ENCODE peak calls at places on chromosomes 4 and X, in six cellular contexts. O is neural crest cell; X is tibial artery; P is CD8-positive, alpha-beta T cell; H is SK-N-SH; E is MM.1S. T is an unnamed sample.

GRCh38 chr4:107153956-107154355 is 117.8 kb upstream of the DKK2 start:
- DNase-seq in H (no peak), E (no peak), O (no peak), P (no peak), X (no peak), T (no peak)

GRCh38 chr4:152109585-152110509 is 349.0 kb upstream of the GATB start:
- DNase-seq in X (no peak), P (no peak), E (no peak), H (no peak), O (no peak), T (no peak)

GRCh38 chrX:38561951-38562719 is 793 bp downstream of the TSPAN7 start:
- DNase-seq in X (peak), O (peak), E (no peak), H (peak), P (peak), T (peak)

GRCh38 chrX:46978341-46979291 is 66.4 kb downstream of the JADE3 start:
- DNase-seq in E (peak), O (peak), X (peak), P (peak), H (peak), T (peak)

GRCh38 chr4:111697176-111697962 is 447.9 kb upstream of the FAM241A start:
- DNase-seq in E (no peak), X (no peak), O (no peak), H (no peak), P (no peak), T (no peak)

GRCh38 chr4:147808447-147808846 is 76.6 kb downstream of the ARHGAP10 start:
- DNase-seq in H (no peak), O (no peak), E (no peak), P (no peak), X (no peak), T (no peak)

GRCh38 chr4:68877555-68877954 is 61.8 kb downstream of the UGT2B10 start:
- DNase-seq in H (no peak), E (no peak), O (no peak), P (no peak), X (no peak), T (no peak)

GRCh38 chr4:118849867-118850812 is 14.2 kb upstream of the SEC24D start:
- DNase-seq in E (peak), O (no peak), P (peak), H (no peak), X (no peak), T (no peak)

GRCh38 chrX:129706395-129707072 is 32.2 kb upstream of the XPNPEP2 start:
- DNase-seq in E (no peak), P (no peak), H (peak), O (no peak), X (peak), T (no peak)

GRCh38 chrX:37818031-37818430 is 29.3 kb downstream of the DYNLT3 start:
- DNase-seq in H (no peak), E (peak), P (no peak), O (no peak), X (no peak), T (no peak)

GRCh38 chrX:41600266-41600665 is 88.5 kb upstream of the GPR34 start:
- DNase-seq in E (no peak), H (no peak), O (no peak), X (no peak), P (no peak), T (no peak)

GRCh38 chr4:125317526-125317880 is 2.7 kb downstream of the FAT4 start:
- DNase-seq in X (no peak), H (peak), E (peak), O (peak), P (no peak), T (peak)

GRCh38 chrX:123525131-123525725 is 207.6 kb downstream of the THOC2 start:
- DNase-seq in P (no peak), H (no peak), X (no peak), E (no peak), O (no peak), T (no peak)

GRCh38 chr4:98341309-98341708 is 80.1 kb downstream of the RAP1GDS1 start:
- DNase-seq in O (no peak), H (peak), E (no peak), X (no peak), P (no peak), T (no peak)

GRCh38 chrX:3345281-3346081 is 971 bp downstream of the MXRA5 start:
- DNase-seq in X (peak), O (peak), E (no peak), H (peak), P (no peak), T (peak)

GRCh38 chr4:94577136-94577535 is 125.4 kb downstream of the PDLIM5 start:
- DNase-seq in H (peak), P (no peak), O (no peak), X (peak), E (no peak), T (no peak)

GRCh38 chrX:153807976-153808375 is 13.5 kb downstream of the SSR4 start:
- DNase-seq in E (no peak), O (no peak), P (no peak), X (no peak), H (no peak), T (no peak)

GRCh38 chr4:168167714-168168284 is 75.5 kb downstream of the ANXA10 start:
- DNase-seq in H (no peak), P (no peak), E (no peak), O (no peak), X (no peak), T (no peak)

GRCh38 chr4:13544556-13545393 is 467 bp upstream of the NKX3-2 start:
- DNase-seq in H (peak), E (no peak), X (peak), P (no peak), O (peak), T (peak)

GRCh38 chrX:13469963-13470679 is 99.3 kb upstream of the EGFL6 start:
- DNase-seq in O (no peak), X (no peak), H (no peak), E (no peak), P (no peak), T (no peak)

GRCh38 chrX:5632061-5632614 is 596.5 kb downstream of the NLGN4X start:
- DNase-seq in X (no peak), H (no peak), O (no peak), P (no peak), E (no peak), T (no peak)

GRCh38 chr4:94498502-94498901 is 46.8 kb downstream of the PDLIM5 start:
- DNase-seq in E (no peak), X (no peak), H (no peak), O (no peak), P (no peak), T (no peak)

DNA sequence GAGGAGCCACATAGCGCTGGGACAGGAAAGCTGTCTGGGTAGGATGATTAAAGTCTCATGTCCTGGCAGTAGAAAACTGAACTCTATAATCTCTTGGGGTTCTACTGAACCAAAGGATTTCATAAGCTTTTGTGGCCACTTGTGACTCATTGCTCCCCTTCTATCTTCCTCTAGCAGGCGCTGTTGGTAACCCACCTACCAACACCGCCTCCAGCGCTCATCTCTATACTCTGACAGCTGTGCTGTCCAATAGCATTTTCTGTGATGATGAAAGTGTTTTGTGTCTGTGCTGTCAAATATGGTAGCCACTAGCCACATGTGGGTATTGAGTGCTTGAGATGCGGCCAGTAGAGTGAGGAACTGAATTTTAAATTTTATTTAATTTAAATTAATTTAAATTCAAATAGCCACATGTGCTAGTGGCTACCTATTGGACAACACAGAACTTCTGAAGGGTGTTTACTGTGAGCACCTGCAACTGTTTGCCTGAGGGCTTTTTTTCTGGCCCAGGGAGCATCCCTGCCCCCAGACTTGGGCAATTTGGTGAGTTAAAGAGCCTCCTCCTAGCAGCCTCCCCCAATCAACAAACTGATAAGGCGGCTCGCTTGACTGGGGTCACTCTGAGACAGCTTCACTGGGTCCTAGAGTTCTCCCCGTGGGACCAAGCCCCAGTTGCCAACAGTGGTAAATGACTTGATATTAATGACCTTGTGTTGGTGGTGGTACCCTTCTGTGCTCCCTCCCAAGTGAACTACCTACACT is 169.2 kb upstream of the ATP6AP2 start:
- DNase-seq in E (no peak), X (no peak), O (no peak), P (no peak), H (no peak), T (no peak)
- TF ChIP-seq CTCF in E (no peak), X (no peak), O (no peak), P (no peak), H (peak), T (no peak)

DNA sequence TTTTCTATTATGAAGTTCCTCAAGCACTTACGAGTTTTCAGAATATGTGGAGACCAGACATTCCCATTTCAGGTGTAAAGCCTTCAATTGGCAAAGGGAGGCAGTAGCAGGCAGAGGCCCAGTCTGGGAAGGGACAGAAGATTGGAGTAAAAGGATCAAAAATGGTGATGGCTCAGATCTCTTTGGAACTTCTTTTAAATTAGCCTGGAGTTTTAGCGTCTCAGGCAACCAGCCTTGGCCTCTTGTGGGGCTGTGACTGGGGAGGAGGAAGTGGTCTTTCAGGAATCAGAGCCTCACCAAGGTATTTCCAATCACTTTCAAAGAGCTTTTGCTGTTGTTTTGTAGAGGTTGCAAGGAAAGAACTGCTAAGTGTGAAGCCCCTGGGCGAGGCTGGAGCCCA is 239.1 kb downstream of the FRAS1 start:
- DNase-seq in O (no peak), E (no peak), X (no peak), P (no peak), H (no peak), T (no peak)
- TF ChIP-seq CTCF in O (no peak), E (no peak), X (no peak), P (no peak), H (no peak), T (no peak)

GRCh38 chr4:4384837-4385236 is 2.1 kb upstream of the NSG1 start:
- DNase-seq in O (no peak), E (no peak), X (no peak), H (peak), P (no peak), T (no peak)
- TF ChIP-seq CTCF in O (peak), E (peak), X (no peak), H (peak), P (peak), T (peak)

GRCh38 chr4:10161840-10162239 is 45.2 kb upstream of the WDR1 start:
- DNase-seq in H (no peak), E (no peak), O (no peak), X (peak), P (peak), T (no peak)

GRCh38 chr4:10158355-10158942 is 41.9 kb upstream of the WDR1 start:
- DNase-seq in P (peak), X (no peak), O (no peak), E (no peak), H (no peak), T (no peak)

GRCh38 chr4:10159671-10160070 is 43.1 kb upstream of the WDR1 start:
- DNase-seq in E (no peak), O (no peak), X (no peak), H (no peak), P (no peak), T (no peak)

GRCh38 chr4:10161146-10161545 is 44.5 kb upstream of the WDR1 start:
- DNase-seq in P (no peak), E (no peak), H (no peak), O (no peak), X (peak), T (no peak)

DNA sequence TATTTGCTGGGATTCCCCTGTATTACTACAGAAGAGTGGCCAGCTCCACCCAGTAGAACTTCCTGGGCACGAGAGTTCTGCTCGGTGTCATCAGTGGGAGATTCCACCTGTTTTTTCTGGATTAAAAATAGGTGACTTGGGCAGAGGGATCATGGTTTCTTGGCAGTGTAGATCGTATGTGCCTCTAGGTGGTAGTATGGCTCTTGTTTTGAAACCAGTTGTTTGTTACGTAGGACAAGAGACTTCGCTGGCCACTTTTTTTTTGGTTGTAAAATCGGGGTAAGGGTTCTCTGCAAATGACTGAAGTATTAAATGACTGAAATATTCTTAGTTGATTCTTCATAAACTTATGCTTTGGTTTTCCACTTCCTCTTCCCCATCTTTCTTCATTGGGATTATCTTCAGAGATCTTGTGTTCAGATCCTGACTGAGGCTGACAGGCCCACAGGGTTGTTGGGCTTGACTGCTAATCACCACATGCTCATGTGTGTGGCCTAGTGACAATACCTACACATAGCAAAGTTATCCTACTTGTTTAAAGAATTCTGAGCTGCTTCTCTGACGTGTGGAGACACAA is 43.8 kb upstream of the WDR1 start:
- DNase-seq in H (no peak), P (no peak), X (no peak), E (no peak), O (no peak), T (no peak)
- TF ChIP-seq CTCF in H (peak), P (no peak), X (peak), E (no peak), O (peak), T (peak)

GRCh38 chr4:135368826-135369225 is 1167.2 kb upstream of the PABPC4L start:
- DNase-seq in E (no peak), P (no peak), X (no peak), O (no peak), H (no peak), T (no peak)

GRCh38 chr4:135372131-135372530 is 1170.5 kb upstream of the PABPC4L start:
- DNase-seq in O (no peak), E (no peak), P (no peak), H (no peak), X (no peak), T (no peak)

DNA sequence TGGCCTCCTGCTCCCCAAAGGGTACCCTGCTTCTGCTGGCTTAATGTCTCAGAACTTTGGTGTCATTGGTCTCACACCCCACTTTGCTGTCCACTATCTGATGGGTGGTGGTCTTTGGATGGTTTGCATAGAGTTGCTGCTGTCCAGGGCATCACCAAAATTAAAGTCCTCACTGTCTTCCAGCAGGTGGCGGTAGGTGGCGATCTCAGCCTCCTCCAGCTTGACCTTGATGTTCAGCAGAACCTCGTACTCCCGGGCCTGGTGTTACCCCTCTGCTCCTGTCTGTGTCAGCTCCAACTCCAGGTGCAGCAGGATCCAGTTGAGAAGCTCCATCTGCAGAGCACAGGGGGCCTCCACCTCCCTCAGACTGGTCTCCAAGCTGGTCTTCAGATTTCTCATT is 1169.5 kb upstream of the PABPC4L start:
- DNase-seq in O (peak), P (no peak), H (peak), X (no peak), E (peak), T (no peak)
- TF ChIP-seq CTCF in O (peak), P (no peak), H (peak), X (no peak), E (peak), T (no peak)